ENCODE peak calls at places on chromosomes 7 and 10, in seven cellular contexts. One of them, this sample, is unnamed.

GRCh38 chr10:96587255-96588059 is 645 bp upstream of the TM9SF3 start:
- DNase-seq in WERI-Rb-1: peak; percentile 67
- DNase-seq in hepatocyte: no peak
- DNase-seq in right atrium auricular region: peak; percentile 88
- DNase-seq in thoracic aorta: no peak
- DNase-seq in AG10803: peak; percentile 84
- DNase-seq in coronary artery: peak; percentile 87
- DNase-seq in this sample: no peak

GRCh38 chr10:79111427-79111826 is 42.7 kb downstream of the ZMIZ1 start:
- DNase-seq in WERI-Rb-1: no peak
- DNase-seq in hepatocyte: peak; percentile 52
- DNase-seq in AG10803: peak; percentile 52
- DNase-seq in right atrium auricular region: no peak
- DNase-seq in thoracic aorta: no peak
- DNase-seq in coronary artery: no peak
- DNase-seq in this sample: no peak

GRCh38 chr10:84902549-84902948 is 574.2 kb downstream of the CCSER2 start:
- DNase-seq in coronary artery: no peak
- DNase-seq in AG10803: no peak
- DNase-seq in thoracic aorta: no peak
- DNase-seq in WERI-Rb-1: no peak
- DNase-seq in right atrium auricular region: no peak
- DNase-seq in hepatocyte: no peak
- DNase-seq in this sample: no peak

GRCh38 chr10:36344240-36344639 is 702.1 kb upstream of the FZD8 start:
- DNase-seq in hepatocyte: no peak
- DNase-seq in thoracic aorta: no peak
- DNase-seq in right atrium auricular region: no peak
- DNase-seq in AG10803: peak; percentile 53
- DNase-seq in WERI-Rb-1: no peak
- DNase-seq in coronary artery: no peak
- DNase-seq in this sample: no peak

GRCh38 chr7:15905251-15906040 is 219.0 kb upstream of the MEOX2 start:
- DNase-seq in coronary artery: no peak
- DNase-seq in WERI-Rb-1: no peak
- DNase-seq in right atrium auricular region: no peak
- DNase-seq in thoracic aorta: no peak
- DNase-seq in hepatocyte: peak; percentile 20
- DNase-seq in AG10803: no peak
- DNase-seq in this sample: no peak

GRCh38 chr7:149721084-149721601 is 52.2 kb downstream of the ZNF467 start:
- DNase-seq in hepatocyte: no peak
- DNase-seq in coronary artery: no peak
- DNase-seq in thoracic aorta: no peak
- DNase-seq in right atrium auricular region: peak; percentile 56
- DNase-seq in WERI-Rb-1: no peak
- DNase-seq in AG10803: no peak
- DNase-seq in this sample: no peak

GRCh38 chr7:159102681-159103381 is 41.8 kb downstream of the VIPR2 start:
- DNase-seq in AG10803: no peak
- DNase-seq in coronary artery: no peak
- DNase-seq in right atrium auricular region: no peak
- DNase-seq in thoracic aorta: no peak
- DNase-seq in WERI-Rb-1: no peak
- DNase-seq in hepatocyte: no peak
- DNase-seq in this sample: no peak

GRCh38 chr7:25854059-25854458 is 297.9 kb upstream of the NFE2L3 start:
- DNase-seq in thoracic aorta: no peak
- DNase-seq in right atrium auricular region: no peak
- DNase-seq in AG10803: no peak
- DNase-seq in hepatocyte: no peak
- DNase-seq in WERI-Rb-1: no peak
- DNase-seq in coronary artery: no peak
- DNase-seq in this sample: no peak

GRCh38 chr10:18472977-18473376 is 178.4 kb downstream of the NSUN6 start:
- DNase-seq in right atrium auricular region: no peak
- DNase-seq in WERI-Rb-1: peak; percentile 19
- DNase-seq in thoracic aorta: no peak
- DNase-seq in coronary artery: no peak
- DNase-seq in AG10803: no peak
- DNase-seq in hepatocyte: peak; percentile 23
- DNase-seq in this sample: peak; percentile 21

GRCh38 chr7:74176555-74176954 is 2.4 kb downstream of the EIF4H start:
- DNase-seq in WERI-Rb-1: no peak
- DNase-seq in coronary artery: no peak
- DNase-seq in right atrium auricular region: no peak
- DNase-seq in thoracic aorta: no peak
- DNase-seq in AG10803: no peak
- DNase-seq in hepatocyte: no peak
- DNase-seq in this sample: no peak
- H3K4me3 ChIP-seq in WERI-Rb-1: no peak overlapping the region
- H3K4me3 ChIP-seq in coronary artery: peak overlapping the region; percentile 17
- H3K4me3 ChIP-seq in right atrium auricular region: no peak overlapping the region
- H3K4me3 ChIP-seq in thoracic aorta: no peak overlapping the region
- H3K4me3 ChIP-seq in AG10803: no peak overlapping the region
- H3K4me3 ChIP-seq in hepatocyte: no peak overlapping the region
- H3K4me3 ChIP-seq in this sample: peak overlapping the region; percentile 80

GRCh38 chr10:117570880-117571279 is 28.3 kb downstream of the EMX2 start:
- DNase-seq in WERI-Rb-1: no peak
- DNase-seq in AG10803: no peak
- DNase-seq in right atrium auricular region: no peak
- DNase-seq in hepatocyte: no peak
- DNase-seq in coronary artery: no peak
- DNase-seq in thoracic aorta: no peak
- DNase-seq in this sample: no peak
- TF ChIP-seq CTCF in WERI-Rb-1: no peak
- TF ChIP-seq CTCF in AG10803: no peak
- TF ChIP-seq CTCF in right atrium auricular region: no peak
- TF ChIP-seq CTCF in hepatocyte: no peak
- TF ChIP-seq CTCF in coronary artery: no peak
- TF ChIP-seq CTCF in thoracic aorta: no peak
- TF ChIP-seq CTCF in this sample: no peak

GRCh38 chr7:27094304-27095049 is 1.3 kb downstream of the HOXA1 start:
- DNase-seq in coronary artery: no peak
- DNase-seq in WERI-Rb-1: no peak
- DNase-seq in thoracic aorta: no peak
- DNase-seq in AG10803: no peak
- DNase-seq in hepatocyte: no peak
- DNase-seq in right atrium auricular region: no peak
- DNase-seq in this sample: no peak
- H3K4me3 ChIP-seq in coronary artery: no peak overlapping the region
- H3K4me3 ChIP-seq in WERI-Rb-1: no peak overlapping the region
- H3K4me3 ChIP-seq in thoracic aorta: no peak overlapping the region
- H3K4me3 ChIP-seq in AG10803: peak overlapping the region; percentile 93
- H3K4me3 ChIP-seq in hepatocyte: no peak overlapping the region
- H3K4me3 ChIP-seq in right atrium auricular region: no peak overlapping the region
- H3K4me3 ChIP-seq in this sample: no peak overlapping the region

DNA sequence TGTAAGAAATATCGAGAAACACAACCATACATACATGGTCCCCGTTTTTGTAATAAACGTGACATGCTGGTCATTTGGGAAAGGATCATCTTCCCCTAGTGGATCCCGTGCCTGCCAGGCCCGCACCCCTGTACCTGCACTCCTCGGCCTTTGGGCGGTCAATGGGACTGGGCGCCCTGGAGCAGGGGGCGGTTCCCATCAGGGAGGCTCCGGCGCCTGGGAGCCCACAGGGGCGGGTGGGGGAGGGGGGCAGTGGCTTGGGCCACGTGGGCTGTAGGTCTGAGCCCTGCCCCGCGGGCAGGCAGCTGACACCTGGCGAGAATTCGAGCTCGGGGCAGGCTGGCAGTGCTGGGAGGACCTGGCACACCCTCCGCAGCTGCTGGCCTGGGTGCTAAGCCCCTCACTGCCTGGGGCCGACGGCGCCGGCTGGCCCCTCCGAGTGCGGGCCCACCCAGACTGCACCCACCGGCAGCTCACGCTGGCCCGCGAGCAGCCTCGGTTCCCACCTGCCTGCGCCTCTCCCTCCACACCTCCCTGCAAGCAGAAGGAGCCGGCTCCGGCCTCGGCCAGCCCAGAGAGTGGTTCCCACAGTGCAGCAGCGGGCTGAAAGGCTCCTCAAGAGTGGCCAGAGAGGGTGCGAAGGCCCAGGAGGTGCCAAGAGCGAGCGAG is 361.6 kb upstream of the GRM3 start:
- DNase-seq in hepatocyte: peak; percentile 4
- DNase-seq in right atrium auricular region: no peak
- DNase-seq in thoracic aorta: no peak
- DNase-seq in WERI-Rb-1: no peak
- DNase-seq in coronary artery: no peak
- DNase-seq in AG10803: no peak
- DNase-seq in this sample: no peak
- TF ChIP-seq CTCF in hepatocyte: no peak
- TF ChIP-seq CTCF in right atrium auricular region: no peak
- TF ChIP-seq CTCF in thoracic aorta: no peak
- TF ChIP-seq CTCF in WERI-Rb-1: no peak
- TF ChIP-seq CTCF in coronary artery: no peak
- TF ChIP-seq CTCF in AG10803: no peak
- TF ChIP-seq CTCF in this sample: no peak

DNA sequence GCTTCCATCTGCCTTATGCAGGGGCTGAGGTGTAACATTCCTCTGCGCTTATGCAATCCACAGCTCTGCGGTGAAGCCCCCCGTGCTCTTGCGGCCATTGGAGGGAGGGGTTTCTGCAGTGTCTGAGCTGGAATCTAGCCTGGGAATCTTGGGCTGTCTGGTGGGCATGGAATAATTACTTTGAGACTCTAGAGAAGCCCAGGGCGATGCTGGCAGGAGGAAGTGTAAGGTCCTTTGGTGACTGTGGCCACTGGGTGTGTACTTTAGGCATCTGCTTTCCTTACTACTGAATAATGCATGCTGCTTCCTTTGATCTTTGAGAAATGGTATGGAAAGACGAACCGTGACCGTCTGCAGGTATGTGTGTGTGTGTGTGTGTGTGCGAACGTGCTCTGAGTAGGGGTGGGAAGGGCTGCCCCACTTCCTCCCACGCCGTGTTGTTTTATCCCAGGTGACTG is 181.0 kb downstream of the PRPF18 start:
- DNase-seq in right atrium auricular region: no peak
- DNase-seq in WERI-Rb-1: no peak
- DNase-seq in thoracic aorta: no peak
- DNase-seq in hepatocyte: no peak
- DNase-seq in AG10803: no peak
- DNase-seq in coronary artery: no peak
- DNase-seq in this sample: no peak
- H3K4me3 ChIP-seq in right atrium auricular region: no peak overlapping the region
- H3K4me3 ChIP-seq in WERI-Rb-1: no peak overlapping the region
- H3K4me3 ChIP-seq in thoracic aorta: no peak overlapping the region
- H3K4me3 ChIP-seq in hepatocyte: no peak overlapping the region
- H3K4me3 ChIP-seq in AG10803: no peak overlapping the region
- H3K4me3 ChIP-seq in coronary artery: no peak overlapping the region
- H3K4me3 ChIP-seq in this sample: no peak overlapping the region

GRCh38 chr7:155508372-155509024 is 37.9 kb downstream of the CNPY1 start:
- DNase-seq in AG10803: no peak
- DNase-seq in thoracic aorta: no peak
- DNase-seq in coronary artery: no peak
- DNase-seq in WERI-Rb-1: no peak
- DNase-seq in hepatocyte: no peak
- DNase-seq in right atrium auricular region: no peak
- DNase-seq in this sample: no peak

GRCh38 chr7:155509025-155509724 is 37.2 kb downstream of the CNPY1 start:
- DNase-seq in WERI-Rb-1: peak; percentile 24
- DNase-seq in hepatocyte: no peak
- DNase-seq in coronary artery: no peak
- DNase-seq in AG10803: no peak
- DNase-seq in right atrium auricular region: no peak
- DNase-seq in thoracic aorta: no peak
- DNase-seq in this sample: no peak

GRCh38 chr7:155511597-155511996 is 34.8 kb downstream of the CNPY1 start:
- DNase-seq in thoracic aorta: no peak
- DNase-seq in hepatocyte: no peak
- DNase-seq in coronary artery: no peak
- DNase-seq in AG10803: no peak
- DNase-seq in right atrium auricular region: no peak
- DNase-seq in WERI-Rb-1: no peak
- DNase-seq in this sample: no peak

GRCh38 chr7:155510975-155511595 is 35.3 kb downstream of the CNPY1 start:
- DNase-seq in AG10803: no peak
- DNase-seq in hepatocyte: no peak
- DNase-seq in right atrium auricular region: no peak
- DNase-seq in coronary artery: no peak
- DNase-seq in WERI-Rb-1: no peak
- DNase-seq in thoracic aorta: no peak
- DNase-seq in this sample: no peak

DNA sequence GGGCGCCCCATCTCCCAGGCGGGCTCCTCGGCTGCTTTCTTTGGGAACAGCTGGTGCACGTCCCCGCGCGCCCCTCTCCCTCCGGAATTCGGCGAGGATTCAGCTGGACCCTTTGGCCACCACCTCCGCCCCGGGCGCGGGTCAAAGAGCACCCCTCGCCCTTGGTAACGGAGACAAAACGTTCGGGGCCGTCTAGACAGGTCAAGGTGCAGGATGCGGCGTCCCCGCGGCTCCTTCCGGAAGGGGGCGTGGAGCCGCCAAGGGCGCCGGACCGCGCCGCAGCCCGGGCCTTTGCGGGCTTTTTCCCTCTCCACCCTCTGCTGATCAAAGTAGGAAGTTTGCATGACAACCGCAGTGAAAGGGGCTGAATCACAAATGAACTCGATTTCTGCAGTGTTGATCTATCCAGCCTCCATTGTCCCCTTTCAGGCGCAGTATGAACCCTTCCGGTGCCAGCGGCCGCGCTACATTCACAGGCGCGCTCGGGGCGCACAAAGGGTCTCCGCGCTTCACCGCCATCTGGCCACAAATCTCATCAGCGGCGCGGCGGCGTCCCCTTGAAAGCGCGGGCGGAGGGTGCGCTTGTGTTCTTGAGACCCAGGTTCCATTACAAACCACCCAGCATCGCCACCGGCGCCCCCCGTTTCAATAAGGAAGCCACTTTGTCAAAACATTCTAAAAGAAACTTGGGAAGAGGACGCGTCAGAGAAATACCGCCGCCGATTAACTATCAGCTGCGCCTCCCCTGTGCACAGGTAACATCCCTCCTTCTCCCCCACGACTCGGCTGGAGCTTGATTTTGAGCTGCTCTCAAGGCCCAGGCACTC is 36.4 kb downstream of the CNPY1 start:
- DNase-seq in thoracic aorta: no peak
- DNase-seq in right atrium auricular region: no peak
- DNase-seq in hepatocyte: no peak
- DNase-seq in WERI-Rb-1: peak; percentile 73
- DNase-seq in coronary artery: no peak
- DNase-seq in AG10803: no peak
- DNase-seq in this sample: no peak
- TF ChIP-seq CTCF in thoracic aorta: no peak
- TF ChIP-seq CTCF in right atrium auricular region: no peak
- TF ChIP-seq CTCF in hepatocyte: peak; percentile 16
- TF ChIP-seq CTCF in WERI-Rb-1: peak; percentile 37
- TF ChIP-seq CTCF in coronary artery: no peak
- TF ChIP-seq CTCF in AG10803: no peak
- TF ChIP-seq CTCF in this sample: no peak

GRCh38 chr10:6601224-6601805 is 21.2 kb upstream of the PRKCQ start:
- DNase-seq in AG10803: no peak
- DNase-seq in WERI-Rb-1: no peak
- DNase-seq in right atrium auricular region: no peak
- DNase-seq in thoracic aorta: no peak
- DNase-seq in hepatocyte: no peak
- DNase-seq in coronary artery: no peak
- DNase-seq in this sample: no peak
- H3K4me3 ChIP-seq in AG10803: no peak overlapping the region
- H3K4me3 ChIP-seq in WERI-Rb-1: no peak overlapping the region
- H3K4me3 ChIP-seq in right atrium auricular region: no peak overlapping the region
- H3K4me3 ChIP-seq in thoracic aorta: no peak overlapping the region
- H3K4me3 ChIP-seq in hepatocyte: no peak overlapping the region
- H3K4me3 ChIP-seq in coronary artery: no peak overlapping the region
- H3K4me3 ChIP-seq in this sample: no peak overlapping the region

GRCh38 chr10:32445036-32445435 is 904 bp upstream of the CCDC7 start:
- DNase-seq in WERI-Rb-1: no peak
- DNase-seq in coronary artery: no peak
- DNase-seq in right atrium auricular region: no peak
- DNase-seq in thoracic aorta: no peak
- DNase-seq in hepatocyte: no peak
- DNase-seq in AG10803: no peak
- DNase-seq in this sample: peak; percentile 4
- TF ChIP-seq CTCF in WERI-Rb-1: no peak
- TF ChIP-seq CTCF in coronary artery: no peak
- TF ChIP-seq CTCF in right atrium auricular region: no peak
- TF ChIP-seq CTCF in thoracic aorta: no peak
- TF ChIP-seq CTCF in hepatocyte: no peak
- TF ChIP-seq CTCF in AG10803: no peak
- TF ChIP-seq CTCF in this sample: no peak

This sample was measured in GM12865.